ENCODE peak calls at places on chromosome 3, in ten cellular contexts. One of them, this sample, is unnamed.

GRCh38 chr3:156763931-156764720 is 62.0 kb upstream of the LEKR1 start:
- DNase-seq in substantia nigra: no peak
- DNase-seq in CD4-positive, alpha-beta T cell: no peak
- DNase-seq in CD8-positive, alpha-beta T cell: no peak
- DNase-seq in mammary epithelial cell: no peak
- DNase-seq in left ventricle myocardium inferior: no peak
- DNase-seq in HS-5: no peak
- DNase-seq in A172: no peak
- DNase-seq in stimulated activated CD4-positive, alpha-beta T cell treated with anti-CD3 and anti-CD28 coated beads, Interleukin-15, amount 100 ng/mL, for 24 hours: no peak
- DNase-seq in activated CD4-positive, alpha-beta T cell treated with anti-CD3 and anti-CD28 coated beads, Interleukin-2, amount 10 ng/mL, durations not matched to agents 7 days and 5 days: no peak
- DNase-seq in this sample: no peak

GRCh38 chr3:56357266-56357665 is 111.0 kb downstream of the ERC2 start:
- DNase-seq in CD8-positive, alpha-beta T cell: no peak
- DNase-seq in left ventricle myocardium inferior: no peak
- DNase-seq in stimulated activated CD4-positive, alpha-beta T cell treated with anti-CD3 and anti-CD28 coated beads, Interleukin-15, amount 100 ng/mL, for 24 hours: no peak
- DNase-seq in CD4-positive, alpha-beta T cell: no peak
- DNase-seq in mammary epithelial cell: no peak
- DNase-seq in A172: no peak
- DNase-seq in activated CD4-positive, alpha-beta T cell treated with anti-CD3 and anti-CD28 coated beads, Interleukin-2, amount 10 ng/mL, durations not matched to agents 7 days and 5 days: no peak
- DNase-seq in substantia nigra: no peak
- DNase-seq in HS-5: no peak
- DNase-seq in this sample: no peak

GRCh38 chr3:70970952-70971351 is 612.6 kb downstream of the FOXP1 start:
- DNase-seq in substantia nigra: no peak
- DNase-seq in stimulated activated CD4-positive, alpha-beta T cell treated with anti-CD3 and anti-CD28 coated beads, Interleukin-15, amount 100 ng/mL, for 24 hours: no peak
- DNase-seq in A172: no peak
- DNase-seq in left ventricle myocardium inferior: no peak
- DNase-seq in mammary epithelial cell: no peak
- DNase-seq in CD8-positive, alpha-beta T cell: no peak
- DNase-seq in HS-5: no peak
- DNase-seq in activated CD4-positive, alpha-beta T cell treated with anti-CD3 and anti-CD28 coated beads, Interleukin-2, amount 10 ng/mL, durations not matched to agents 7 days and 5 days: no peak
- DNase-seq in CD4-positive, alpha-beta T cell: no peak
- DNase-seq in this sample: no peak

GRCh38 chr3:188244395-188244861 is 90.5 kb downstream of the LPP start:
- DNase-seq in A172: peak
- DNase-seq in mammary epithelial cell: peak
- DNase-seq in stimulated activated CD4-positive, alpha-beta T cell treated with anti-CD3 and anti-CD28 coated beads, Interleukin-15, amount 100 ng/mL, for 24 hours: no peak
- DNase-seq in HS-5: no peak
- DNase-seq in CD8-positive, alpha-beta T cell: no peak
- DNase-seq in CD4-positive, alpha-beta T cell: no peak
- DNase-seq in activated CD4-positive, alpha-beta T cell treated with anti-CD3 and anti-CD28 coated beads, Interleukin-2, amount 10 ng/mL, durations not matched to agents 7 days and 5 days: no peak
- DNase-seq in left ventricle myocardium inferior: no peak
- DNase-seq in substantia nigra: no peak
- DNase-seq in this sample: no peak

GRCh38 chr3:150059729-150060128 is 89.0 kb upstream of the PFN2 start:
- DNase-seq in CD8-positive, alpha-beta T cell: no peak
- DNase-seq in CD4-positive, alpha-beta T cell: no peak
- DNase-seq in mammary epithelial cell: no peak
- DNase-seq in A172: no peak
- DNase-seq in HS-5: no peak
- DNase-seq in substantia nigra: no peak
- DNase-seq in stimulated activated CD4-positive, alpha-beta T cell treated with anti-CD3 and anti-CD28 coated beads, Interleukin-15, amount 100 ng/mL, for 24 hours: no peak
- DNase-seq in left ventricle myocardium inferior: no peak
- DNase-seq in activated CD4-positive, alpha-beta T cell treated with anti-CD3 and anti-CD28 coated beads, Interleukin-2, amount 10 ng/mL, durations not matched to agents 7 days and 5 days: no peak
- DNase-seq in this sample: no peak

GRCh38 chr3:38046027-38046426 is 7.0 kb downstream of the DLEC1 start:
- DNase-seq in A172: no peak
- DNase-seq in activated CD4-positive, alpha-beta T cell treated with anti-CD3 and anti-CD28 coated beads, Interleukin-2, amount 10 ng/mL, durations not matched to agents 7 days and 5 days: no peak
- DNase-seq in CD4-positive, alpha-beta T cell: no peak
- DNase-seq in substantia nigra: no peak
- DNase-seq in mammary epithelial cell: no peak
- DNase-seq in HS-5: no peak
- DNase-seq in left ventricle myocardium inferior: no peak
- DNase-seq in CD8-positive, alpha-beta T cell: no peak
- DNase-seq in stimulated activated CD4-positive, alpha-beta T cell treated with anti-CD3 and anti-CD28 coated beads, Interleukin-15, amount 100 ng/mL, for 24 hours: no peak
- DNase-seq in this sample: no peak

GRCh38 chr3:111917300-111917699 is 58.2 kb downstream of the PHLDB2 start:
- DNase-seq in CD4-positive, alpha-beta T cell: no peak
- DNase-seq in CD8-positive, alpha-beta T cell: no peak
- DNase-seq in activated CD4-positive, alpha-beta T cell treated with anti-CD3 and anti-CD28 coated beads, Interleukin-2, amount 10 ng/mL, durations not matched to agents 7 days and 5 days: no peak
- DNase-seq in substantia nigra: no peak
- DNase-seq in HS-5: no peak
- DNase-seq in A172: peak
- DNase-seq in stimulated activated CD4-positive, alpha-beta T cell treated with anti-CD3 and anti-CD28 coated beads, Interleukin-15, amount 100 ng/mL, for 24 hours: no peak
- DNase-seq in left ventricle myocardium inferior: no peak
- DNase-seq in mammary epithelial cell: peak
- DNase-seq in this sample: no peak

GRCh38 chr3:89613241-89613640 is 505.8 kb downstream of the EPHA3 start:
- DNase-seq in CD4-positive, alpha-beta T cell: no peak
- DNase-seq in left ventricle myocardium inferior: no peak
- DNase-seq in CD8-positive, alpha-beta T cell: no peak
- DNase-seq in activated CD4-positive, alpha-beta T cell treated with anti-CD3 and anti-CD28 coated beads, Interleukin-2, amount 10 ng/mL, durations not matched to agents 7 days and 5 days: no peak
- DNase-seq in A172: no peak
- DNase-seq in stimulated activated CD4-positive, alpha-beta T cell treated with anti-CD3 and anti-CD28 coated beads, Interleukin-15, amount 100 ng/mL, for 24 hours: no peak
- DNase-seq in substantia nigra: no peak
- DNase-seq in mammary epithelial cell: no peak
- DNase-seq in HS-5: no peak
- DNase-seq in this sample: no peak

GRCh38 chr3:185195652-185196051 is 42.8 kb upstream of the C3orf70 start:
- DNase-seq in CD4-positive, alpha-beta T cell: no peak
- DNase-seq in mammary epithelial cell: no peak
- DNase-seq in A172: no peak
- DNase-seq in left ventricle myocardium inferior: no peak
- DNase-seq in CD8-positive, alpha-beta T cell: no peak
- DNase-seq in activated CD4-positive, alpha-beta T cell treated with anti-CD3 and anti-CD28 coated beads, Interleukin-2, amount 10 ng/mL, durations not matched to agents 7 days and 5 days: no peak
- DNase-seq in stimulated activated CD4-positive, alpha-beta T cell treated with anti-CD3 and anti-CD28 coated beads, Interleukin-15, amount 100 ng/mL, for 24 hours: no peak
- DNase-seq in substantia nigra: no peak
- DNase-seq in HS-5: no peak
- DNase-seq in this sample: no peak

GRCh38 chr3:17985658-17986392 is 243.4 kb upstream of the TBC1D5 start:
- DNase-seq in activated CD4-positive, alpha-beta T cell treated with anti-CD3 and anti-CD28 coated beads, Interleukin-2, amount 10 ng/mL, durations not matched to agents 7 days and 5 days: no peak
- DNase-seq in CD4-positive, alpha-beta T cell: no peak
- DNase-seq in mammary epithelial cell: no peak
- DNase-seq in stimulated activated CD4-positive, alpha-beta T cell treated with anti-CD3 and anti-CD28 coated beads, Interleukin-15, amount 100 ng/mL, for 24 hours: no peak
- DNase-seq in substantia nigra: no peak
- DNase-seq in A172: no peak
- DNase-seq in HS-5: no peak
- DNase-seq in CD8-positive, alpha-beta T cell: no peak
- DNase-seq in left ventricle myocardium inferior: no peak
- DNase-seq in this sample: no peak

GRCh38 chr3:10666621-10667020 is 149.4 kb upstream of the SLC6A11 start:
- DNase-seq in CD4-positive, alpha-beta T cell: no peak
- DNase-seq in mammary epithelial cell: no peak
- DNase-seq in HS-5: no peak
- DNase-seq in activated CD4-positive, alpha-beta T cell treated with anti-CD3 and anti-CD28 coated beads, Interleukin-2, amount 10 ng/mL, durations not matched to agents 7 days and 5 days: no peak
- DNase-seq in substantia nigra: peak
- DNase-seq in stimulated activated CD4-positive, alpha-beta T cell treated with anti-CD3 and anti-CD28 coated beads, Interleukin-15, amount 100 ng/mL, for 24 hours: peak
- DNase-seq in A172: no peak
- DNase-seq in left ventricle myocardium inferior: peak
- DNase-seq in CD8-positive, alpha-beta T cell: no peak
- DNase-seq in this sample: peak

GRCh38 chr3:134029256-134029733 is 430 bp downstream of the SLCO2A1 start:
- DNase-seq in HS-5: no peak
- DNase-seq in substantia nigra: no peak
- DNase-seq in activated CD4-positive, alpha-beta T cell treated with anti-CD3 and anti-CD28 coated beads, Interleukin-2, amount 10 ng/mL, durations not matched to agents 7 days and 5 days: no peak
- DNase-seq in A172: no peak
- DNase-seq in left ventricle myocardium inferior: no peak
- DNase-seq in CD8-positive, alpha-beta T cell: no peak
- DNase-seq in stimulated activated CD4-positive, alpha-beta T cell treated with anti-CD3 and anti-CD28 coated beads, Interleukin-15, amount 100 ng/mL, for 24 hours: peak
- DNase-seq in CD4-positive, alpha-beta T cell: no peak
- DNase-seq in mammary epithelial cell: peak
- DNase-seq in this sample: no peak

GRCh38 chr3:49256152-49256551 is 20.9 kb downstream of the C3orf62 start:
- DNase-seq in mammary epithelial cell: no peak
- DNase-seq in activated CD4-positive, alpha-beta T cell treated with anti-CD3 and anti-CD28 coated beads, Interleukin-2, amount 10 ng/mL, durations not matched to agents 7 days and 5 days: no peak
- DNase-seq in HS-5: no peak
- DNase-seq in stimulated activated CD4-positive, alpha-beta T cell treated with anti-CD3 and anti-CD28 coated beads, Interleukin-15, amount 100 ng/mL, for 24 hours: no peak
- DNase-seq in left ventricle myocardium inferior: no peak
- DNase-seq in CD4-positive, alpha-beta T cell: no peak
- DNase-seq in CD8-positive, alpha-beta T cell: no peak
- DNase-seq in A172: no peak
- DNase-seq in substantia nigra: no peak
- DNase-seq in this sample: no peak

GRCh38 chr3:106820726-106821362 is 556.4 kb upstream of the CCDC54 start:
- DNase-seq in mammary epithelial cell: no peak
- DNase-seq in activated CD4-positive, alpha-beta T cell treated with anti-CD3 and anti-CD28 coated beads, Interleukin-2, amount 10 ng/mL, durations not matched to agents 7 days and 5 days: no peak
- DNase-seq in left ventricle myocardium inferior: no peak
- DNase-seq in A172: no peak
- DNase-seq in CD4-positive, alpha-beta T cell: no peak
- DNase-seq in HS-5: no peak
- DNase-seq in CD8-positive, alpha-beta T cell: no peak
- DNase-seq in substantia nigra: no peak
- DNase-seq in stimulated activated CD4-positive, alpha-beta T cell treated with anti-CD3 and anti-CD28 coated beads, Interleukin-15, amount 100 ng/mL, for 24 hours: no peak
- DNase-seq in this sample: no peak

GRCh38 chr3:43081796-43082195 is 24.1 kb downstream of the POMGNT2 start:
- DNase-seq in stimulated activated CD4-positive, alpha-beta T cell treated with anti-CD3 and anti-CD28 coated beads, Interleukin-15, amount 100 ng/mL, for 24 hours: no peak
- DNase-seq in HS-5: no peak
- DNase-seq in A172: no peak
- DNase-seq in left ventricle myocardium inferior: no peak
- DNase-seq in CD4-positive, alpha-beta T cell: no peak
- DNase-seq in activated CD4-positive, alpha-beta T cell treated with anti-CD3 and anti-CD28 coated beads, Interleukin-2, amount 10 ng/mL, durations not matched to agents 7 days and 5 days: no peak
- DNase-seq in mammary epithelial cell: no peak
- DNase-seq in substantia nigra: no peak
- DNase-seq in CD8-positive, alpha-beta T cell: no peak
- DNase-seq in this sample: no peak

GRCh38 chr3:112010631-112011030 is 11.9 kb downstream of the TAGLN3 start:
- DNase-seq in activated CD4-positive, alpha-beta T cell treated with anti-CD3 and anti-CD28 coated beads, Interleukin-2, amount 10 ng/mL, durations not matched to agents 7 days and 5 days: no peak
- DNase-seq in stimulated activated CD4-positive, alpha-beta T cell treated with anti-CD3 and anti-CD28 coated beads, Interleukin-15, amount 100 ng/mL, for 24 hours: no peak
- DNase-seq in HS-5: no peak
- DNase-seq in substantia nigra: no peak
- DNase-seq in mammary epithelial cell: no peak
- DNase-seq in CD8-positive, alpha-beta T cell: no peak
- DNase-seq in A172: no peak
- DNase-seq in left ventricle myocardium inferior: no peak
- DNase-seq in CD4-positive, alpha-beta T cell: no peak
- DNase-seq in this sample: no peak

GRCh38 chr3:111080357-111080937 is 8.8 kb downstream of the NECTIN3 start:
- DNase-seq in activated CD4-positive, alpha-beta T cell treated with anti-CD3 and anti-CD28 coated beads, Interleukin-2, amount 10 ng/mL, durations not matched to agents 7 days and 5 days: no peak
- DNase-seq in A172: peak
- DNase-seq in substantia nigra: no peak
- DNase-seq in mammary epithelial cell: peak
- DNase-seq in HS-5: peak
- DNase-seq in CD8-positive, alpha-beta T cell: no peak
- DNase-seq in stimulated activated CD4-positive, alpha-beta T cell treated with anti-CD3 and anti-CD28 coated beads, Interleukin-15, amount 100 ng/mL, for 24 hours: no peak
- DNase-seq in left ventricle myocardium inferior: no peak
- DNase-seq in CD4-positive, alpha-beta T cell: no peak
- DNase-seq in this sample: peak

GRCh38 chr3:48952510-48953118 is 34.0 kb downstream of the ARIH2 start:
- DNase-seq in HS-5: no peak
- DNase-seq in mammary epithelial cell: peak
- DNase-seq in left ventricle myocardium inferior: no peak
- DNase-seq in A172: no peak
- DNase-seq in CD8-positive, alpha-beta T cell: peak
- DNase-seq in CD4-positive, alpha-beta T cell: peak
- DNase-seq in stimulated activated CD4-positive, alpha-beta T cell treated with anti-CD3 and anti-CD28 coated beads, Interleukin-15, amount 100 ng/mL, for 24 hours: peak
- DNase-seq in activated CD4-positive, alpha-beta T cell treated with anti-CD3 and anti-CD28 coated beads, Interleukin-2, amount 10 ng/mL, durations not matched to agents 7 days and 5 days: peak
- DNase-seq in substantia nigra: peak
- DNase-seq in this sample: no peak

GRCh38 chr3:153028336-153028735 is 133.7 kb upstream of the RAP2B start:
- DNase-seq in stimulated activated CD4-positive, alpha-beta T cell treated with anti-CD3 and anti-CD28 coated beads, Interleukin-15, amount 100 ng/mL, for 24 hours: no peak
- DNase-seq in A172: no peak
- DNase-seq in left ventricle myocardium inferior: no peak
- DNase-seq in activated CD4-positive, alpha-beta T cell treated with anti-CD3 and anti-CD28 coated beads, Interleukin-2, amount 10 ng/mL, durations not matched to agents 7 days and 5 days: no peak
- DNase-seq in CD8-positive, alpha-beta T cell: no peak
- DNase-seq in CD4-positive, alpha-beta T cell: no peak
- DNase-seq in substantia nigra: no peak
- DNase-seq in HS-5: no peak
- DNase-seq in mammary epithelial cell: no peak
- DNase-seq in this sample: no peak

GRCh38 chr3:66110840-66111239 is 72.1 kb upstream of the MAGI1 start:
- DNase-seq in CD4-positive, alpha-beta T cell: no peak
- DNase-seq in CD8-positive, alpha-beta T cell: no peak
- DNase-seq in A172: no peak
- DNase-seq in activated CD4-positive, alpha-beta T cell treated with anti-CD3 and anti-CD28 coated beads, Interleukin-2, amount 10 ng/mL, durations not matched to agents 7 days and 5 days: no peak
- DNase-seq in left ventricle myocardium inferior: no peak
- DNase-seq in stimulated activated CD4-positive, alpha-beta T cell treated with anti-CD3 and anti-CD28 coated beads, Interleukin-15, amount 100 ng/mL, for 24 hours: no peak
- DNase-seq in HS-5: no peak
- DNase-seq in substantia nigra: no peak
- DNase-seq in mammary epithelial cell: no peak
- DNase-seq in this sample: no peak

GRCh38 chr3:40152482-40153133 is 156.9 kb upstream of the EIF1B start:
- DNase-seq in CD4-positive, alpha-beta T cell: no peak
- DNase-seq in activated CD4-positive, alpha-beta T cell treated with anti-CD3 and anti-CD28 coated beads, Interleukin-2, amount 10 ng/mL, durations not matched to agents 7 days and 5 days: no peak
- DNase-seq in HS-5: no peak
- DNase-seq in stimulated activated CD4-positive, alpha-beta T cell treated with anti-CD3 and anti-CD28 coated beads, Interleukin-15, amount 100 ng/mL, for 24 hours: no peak
- DNase-seq in substantia nigra: no peak
- DNase-seq in CD8-positive, alpha-beta T cell: no peak
- DNase-seq in A172: no peak
- DNase-seq in mammary epithelial cell: peak
- DNase-seq in left ventricle myocardium inferior: no peak
- DNase-seq in this sample: no peak